ENCODE peak calls at places on chromosomes 5 and 9, in four cellular contexts. One of them, this sample, is unnamed.

GRCh38 chr9:75210215-75210614 is 121.9 kb downstream of the OSTF1 start:
- DNase-seq in stimulated activated CD8-positive, alpha-beta memory T cell treated with anti-CD3 and anti-CD28 coated beads, Interleukin-4, amount 100 ng/mL, for 4 hours: no peak
- DNase-seq in aorta: no peak
- DNase-seq in left ventricle myocardium inferior: no peak
- DNase-seq in this sample: no peak

GRCh38 chr5:122775713-122776084 is 819 bp downstream of the SNX2 start:
- DNase-seq in stimulated activated CD8-positive, alpha-beta memory T cell treated with anti-CD3 and anti-CD28 coated beads, Interleukin-4, amount 100 ng/mL, for 4 hours: no peak
- DNase-seq in aorta: no peak
- DNase-seq in left ventricle myocardium inferior: no peak
- DNase-seq in this sample: peak; percentile 18

GRCh38 chr9:97594414-97594921 is 38.7 kb downstream of the TSTD2 start:
- DNase-seq in stimulated activated CD8-positive, alpha-beta memory T cell treated with anti-CD3 and anti-CD28 coated beads, Interleukin-4, amount 100 ng/mL, for 4 hours: no peak
- DNase-seq in aorta: no peak
- DNase-seq in left ventricle myocardium inferior: peak; percentile 62
- DNase-seq in this sample: no peak

GRCh38 chr9:128912270-128912853 is 8.4 kb upstream of the PHYHD1 start:
- DNase-seq in stimulated activated CD8-positive, alpha-beta memory T cell treated with anti-CD3 and anti-CD28 coated beads, Interleukin-4, amount 100 ng/mL, for 4 hours: no peak
- DNase-seq in aorta: no peak
- DNase-seq in left ventricle myocardium inferior: no peak
- DNase-seq in this sample: peak; percentile 98

GRCh38 chr5:89769975-89770374 is 639.6 kb downstream of the CETN3 start:
- DNase-seq in stimulated activated CD8-positive, alpha-beta memory T cell treated with anti-CD3 and anti-CD28 coated beads, Interleukin-4, amount 100 ng/mL, for 4 hours: no peak
- DNase-seq in aorta: no peak
- DNase-seq in left ventricle myocardium inferior: no peak
- DNase-seq in this sample: peak; percentile 80

GRCh38 chr9:130837002-130837511 is 2.0 kb downstream of the ABL1 start:
- DNase-seq in stimulated activated CD8-positive, alpha-beta memory T cell treated with anti-CD3 and anti-CD28 coated beads, Interleukin-4, amount 100 ng/mL, for 4 hours: no peak
- DNase-seq in aorta: no peak
- DNase-seq in left ventricle myocardium inferior: no peak
- DNase-seq in this sample: no peak

GRCh38 chr9:98867434-98868168 is 60.1 kb downstream of the GALNT12 start:
- DNase-seq in stimulated activated CD8-positive, alpha-beta memory T cell treated with anti-CD3 and anti-CD28 coated beads, Interleukin-4, amount 100 ng/mL, for 4 hours: no peak
- DNase-seq in aorta: peak; percentile 81
- DNase-seq in left ventricle myocardium inferior: peak; percentile 83
- DNase-seq in this sample: no peak

GRCh38 chr9:109981091-109981490 is 201.1 kb downstream of the PALM2AKAP2 start:
- DNase-seq in stimulated activated CD8-positive, alpha-beta memory T cell treated with anti-CD3 and anti-CD28 coated beads, Interleukin-4, amount 100 ng/mL, for 4 hours: no peak
- DNase-seq in aorta: no peak
- DNase-seq in left ventricle myocardium inferior: no peak
- DNase-seq in this sample: no peak

GRCh38 chr5:79653843-79654242 is 35.8 kb upstream of the CMYA5 start:
- DNase-seq in stimulated activated CD8-positive, alpha-beta memory T cell treated with anti-CD3 and anti-CD28 coated beads, Interleukin-4, amount 100 ng/mL, for 4 hours: no peak
- DNase-seq in aorta: no peak
- DNase-seq in left ventricle myocardium inferior: no peak
- DNase-seq in this sample: no peak

GRCh38 chr5:647727-648126 is 35.6 kb downstream of the CEP72 start:
- DNase-seq in stimulated activated CD8-positive, alpha-beta memory T cell treated with anti-CD3 and anti-CD28 coated beads, Interleukin-4, amount 100 ng/mL, for 4 hours: no peak
- DNase-seq in aorta: peak; percentile 21
- DNase-seq in left ventricle myocardium inferior: no peak
- DNase-seq in this sample: no peak

GRCh38 chr5:106825379-106825778 is 845.4 kb downstream of the EFNA5 start:
- DNase-seq in stimulated activated CD8-positive, alpha-beta memory T cell treated with anti-CD3 and anti-CD28 coated beads, Interleukin-4, amount 100 ng/mL, for 4 hours: no peak
- DNase-seq in aorta: no peak
- DNase-seq in left ventricle myocardium inferior: no peak
- DNase-seq in this sample: peak; percentile 48

GRCh38 chr5:107532182-107532878 is 138.4 kb downstream of the EFNA5 start:
- DNase-seq in stimulated activated CD8-positive, alpha-beta memory T cell treated with anti-CD3 and anti-CD28 coated beads, Interleukin-4, amount 100 ng/mL, for 4 hours: no peak
- DNase-seq in aorta: no peak
- DNase-seq in left ventricle myocardium inferior: no peak
- DNase-seq in this sample: no peak

GRCh38 chr5:72441861-72442540 is 65.2 kb downstream of the ZNF366 start:
- DNase-seq in stimulated activated CD8-positive, alpha-beta memory T cell treated with anti-CD3 and anti-CD28 coated beads, Interleukin-4, amount 100 ng/mL, for 4 hours: no peak
- DNase-seq in aorta: no peak
- DNase-seq in left ventricle myocardium inferior: no peak
- DNase-seq in this sample: peak; percentile 97

GRCh38 chr9:16516887-16517286 is 353.6 kb downstream of the BNC2 start:
- DNase-seq in stimulated activated CD8-positive, alpha-beta memory T cell treated with anti-CD3 and anti-CD28 coated beads, Interleukin-4, amount 100 ng/mL, for 4 hours: no peak
- DNase-seq in aorta: no peak
- DNase-seq in left ventricle myocardium inferior: no peak
- DNase-seq in this sample: no peak

GRCh38 chr5:133130387-133131118 is 78.7 kb downstream of the HSPA4 start:
- DNase-seq in stimulated activated CD8-positive, alpha-beta memory T cell treated with anti-CD3 and anti-CD28 coated beads, Interleukin-4, amount 100 ng/mL, for 4 hours: no peak
- DNase-seq in aorta: no peak
- DNase-seq in left ventricle myocardium inferior: no peak
- DNase-seq in this sample: peak; percentile 57

GRCh38 chr9:5388026-5388806 is 48.5 kb upstream of the RLN1 start:
- DNase-seq in stimulated activated CD8-positive, alpha-beta memory T cell treated with anti-CD3 and anti-CD28 coated beads, Interleukin-4, amount 100 ng/mL, for 4 hours: no peak
- DNase-seq in aorta: no peak
- DNase-seq in left ventricle myocardium inferior: no peak
- DNase-seq in this sample: no peak

GRCh38 chr9:30579810-30580209 is 1804.6 kb upstream of the ACO1 start:
- DNase-seq in stimulated activated CD8-positive, alpha-beta memory T cell treated with anti-CD3 and anti-CD28 coated beads, Interleukin-4, amount 100 ng/mL, for 4 hours: no peak
- DNase-seq in aorta: no peak
- DNase-seq in left ventricle myocardium inferior: no peak
- DNase-seq in this sample: no peak

This sample was measured in bronchial epithelial cell.